ENCODE peak calls at places on chromosomes 13 and 19, in nine cellular contexts. O is cardiac fibroblast, Z is upper lobe of left lung, B is AG10803, N is upper lobe of right lung, C is heart right ventricle, J is PC-3, M is body of pancreas, K is SK-N-SH. W is an unnamed sample.

GRCh38 chr19:13100031-13100588 is 2.5 kb downstream of the LYL1 start:
- DNase-seq in O (no peak), Z (peak; percentile 31), B (peak; percentile 60), N (no peak), C (no peak), J (no peak), M (no peak), K (no peak), W (no peak)

GRCh38 chr19:1252221-1252817 is 3.9 kb downstream of the MIDN start:
- DNase-seq in O (peak; percentile 99), Z (peak; percentile 93), B (peak; percentile 99), N (peak; percentile 96), C (peak; percentile 91), J (peak; percentile 81), M (peak; percentile 98), K (peak; percentile 55), W (peak; percentile 87)

GRCh38 chr19:49395581-49396407 is 7.7 kb downstream of the KASH5 start:
- DNase-seq in O (no peak), Z (peak; percentile 86), B (no peak), N (peak; percentile 82), C (no peak), J (no peak), M (no peak), K (peak; percentile 9), W (no peak)

GRCh38 chr13:64819081-64819480 is 2411.1 kb downstream of the PCDH9 start:
- DNase-seq in O (peak; percentile 15), Z (no peak), B (no peak), N (no peak), C (no peak), J (no peak), M (no peak), K (no peak), W (no peak)

GRCh38 chr13:21061077-21061945 is at the start of gene LATS2:
- DNase-seq in O (peak; percentile 98), Z (peak; percentile 98), B (peak; percentile 96), N (peak; percentile 98), C (peak; percentile 97), J (peak; percentile 94), M (peak; percentile 95), K (peak; percentile 62), W (peak; percentile 82)

GRCh38 chr19:18589380-18590272 is 1.0 kb downstream of the REX1BD start:
- DNase-seq in O (peak; percentile 66), Z (peak; percentile 65), B (peak; percentile 52), N (peak; percentile 90), C (peak; percentile 71), J (peak; percentile 63), M (peak; percentile 70), K (peak; percentile 85), W (no peak)

GRCh38 chr19:46546194-46546896 is 50.7 kb upstream of the PNMA8B start:
- DNase-seq in O (peak; percentile 69), Z (peak; percentile 84), B (peak; percentile 18), N (peak; percentile 73), C (no peak), J (peak; percentile 28), M (peak; percentile 80), K (peak; percentile 62), W (no peak)

GRCh38 chr13:46668302-46668720 is 115.3 kb downstream of the LRCH1 start:
- DNase-seq in O (peak; percentile 93), Z (peak; percentile 35), B (peak; percentile 91), N (no peak), C (peak; percentile 36), J (peak; percentile 62), M (no peak), K (no peak), W (peak; percentile 76)

GRCh38 chr19:3047307-3048189 is 14.7 kb downstream of the TLE5 start:
- DNase-seq in O (peak; percentile 82), Z (peak; percentile 86), B (peak; percentile 76), N (peak; percentile 82), C (peak; percentile 74), J (peak; percentile 58), M (peak; percentile 88), K (peak; percentile 67), W (peak; percentile 20)

GRCh38 chr13:73054712-73055111 is 4.1 kb upstream of the KLF5 start:
- DNase-seq in O (no peak), Z (no peak), B (no peak), N (no peak), C (no peak), J (no peak), M (no peak), K (no peak), W (no peak)

GRCh38 chr13:59621791-59622190 is 541.9 kb downstream of the DIAPH3 start:
- DNase-seq in O (no peak), Z (no peak), B (no peak), N (no peak), C (no peak), J (no peak), M (no peak), K (no peak), W (no peak)

GRCh38 chr19:944171-944567 is 18.3 kb downstream of the ARID3A start:
- DNase-seq in O (peak; percentile 85), Z (no peak), B (no peak), N (no peak), C (no peak), J (no peak), M (no peak), K (peak; percentile 90), W (no peak)

GRCh38 chr19:55146078-55146647 is 2.8 kb downstream of the TNNT1 start:
- DNase-seq in O (no peak), Z (no peak), B (no peak), N (no peak), C (no peak), J (peak; percentile 81), M (no peak), K (peak; percentile 76), W (no peak)

GRCh38 chr13:24652346-24652745 is 27.9 kb upstream of the ATP12A start:
- DNase-seq in O (no peak), Z (no peak), B (no peak), N (no peak), C (no peak), J (no peak), M (no peak), K (no peak), W (no peak)

GRCh38 chr19:44737238-44738160 is 11.0 kb upstream of the BCL3 start:
- DNase-seq in O (peak; percentile 80), Z (no peak), B (peak; percentile 51), N (no peak), C (no peak), J (no peak), M (peak; percentile 43), K (no peak), W (peak; percentile 83)

GRCh38 chr19:2235396-2236284 is 489 bp downstream of the PLEKHJ1 start:
- DNase-seq in O (no peak), Z (peak; percentile 74), B (no peak), N (peak; percentile 80), C (peak; percentile 54), J (no peak), M (peak; percentile 83), K (peak; percentile 58), W (no peak)

GRCh38 chr19:35715981-35716734 is 1.6 kb upstream of the KMT2B start:
- DNase-seq in O (no peak), Z (peak; percentile 63), B (peak; percentile 36), N (peak; percentile 88), C (peak; percentile 74), J (peak; percentile 33), M (peak; percentile 73), K (peak; percentile 81), W (no peak)
- H3K4me3 ChIP-seq in O (peak overlapping the region; percentile 60), Z (peak overlapping the region; percentile 89), B (peak overlapping the region; percentile 84), N (peak overlapping the region; percentile 94), C (peak overlapping the region; percentile 80), J (peak overlapping the region; percentile 91), M (peak overlapping the region; percentile 7), K (peak overlapping the region; percentile 91), W (peak overlapping the region; percentile 94)

GRCh38 chr13:89515948-89516347 is 1831.5 kb upstream of the MIR17HG start:
- DNase-seq in O (no peak), Z (no peak), B (no peak), N (no peak), C (no peak), J (no peak), M (no peak), K (no peak), W (no peak)

GRCh38 chr13:89514534-89515312 is 1832.8 kb upstream of the MIR17HG start:
- DNase-seq in O (peak; percentile 68), Z (peak; percentile 27), B (no peak), N (no peak), C (no peak), J (peak; percentile 82), M (peak; percentile 15), K (no peak), W (no peak)

GRCh38 chr13:89520468-89520867 is 1827.0 kb upstream of the MIR17HG start:
- DNase-seq in O (no peak), Z (no peak), B (no peak), N (no peak), C (no peak), J (peak; percentile 64), M (peak; percentile 41), K (no peak), W (no peak)

GRCh38 chr13:89518289-89519077 is 1829.0 kb upstream of the MIR17HG start:
- DNase-seq in O (no peak), Z (no peak), B (no peak), N (no peak), C (no peak), J (peak; percentile 6), M (no peak), K (no peak), W (no peak)
- H3K4me3 ChIP-seq in O (no peak overlapping the region), Z (no peak overlapping the region), B (no peak overlapping the region), N (no peak overlapping the region), C (no peak overlapping the region), J (no peak overlapping the region), M (no peak overlapping the region), K (no peak overlapping the region), W (no peak overlapping the region)

DNA sequence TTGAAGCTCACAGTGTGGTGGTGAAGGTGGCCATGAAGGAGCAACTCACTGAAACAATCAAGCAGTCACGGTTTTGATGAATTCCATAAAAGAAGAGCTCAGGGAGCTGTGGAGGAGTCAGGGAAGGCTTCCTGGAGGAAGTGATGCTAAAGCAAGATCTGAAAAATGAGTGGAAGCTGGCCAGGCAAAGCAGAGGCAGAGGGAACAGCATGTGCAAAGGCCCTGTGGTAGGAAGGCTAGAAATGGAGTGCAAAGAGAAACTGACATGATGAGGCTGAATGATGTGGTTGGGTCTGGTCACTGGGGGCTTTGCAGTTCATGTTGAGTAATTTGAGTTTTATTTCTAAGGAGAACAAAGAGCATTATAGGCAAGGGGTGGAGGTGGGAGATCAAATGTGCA is 6.9 kb downstream of the ADGRE1 start:
- DNase-seq in O (no peak), Z (no peak), B (no peak), N (no peak), C (no peak), J (no peak), M (no peak), K (no peak), W (no peak)
- H3K4me3 ChIP-seq in O (no peak overlapping the region), Z (no peak overlapping the region), B (no peak overlapping the region), N (no peak overlapping the region), C (no peak overlapping the region), J (no peak overlapping the region), M (no peak overlapping the region), K (no peak overlapping the region), W (no peak overlapping the region)

DNA sequence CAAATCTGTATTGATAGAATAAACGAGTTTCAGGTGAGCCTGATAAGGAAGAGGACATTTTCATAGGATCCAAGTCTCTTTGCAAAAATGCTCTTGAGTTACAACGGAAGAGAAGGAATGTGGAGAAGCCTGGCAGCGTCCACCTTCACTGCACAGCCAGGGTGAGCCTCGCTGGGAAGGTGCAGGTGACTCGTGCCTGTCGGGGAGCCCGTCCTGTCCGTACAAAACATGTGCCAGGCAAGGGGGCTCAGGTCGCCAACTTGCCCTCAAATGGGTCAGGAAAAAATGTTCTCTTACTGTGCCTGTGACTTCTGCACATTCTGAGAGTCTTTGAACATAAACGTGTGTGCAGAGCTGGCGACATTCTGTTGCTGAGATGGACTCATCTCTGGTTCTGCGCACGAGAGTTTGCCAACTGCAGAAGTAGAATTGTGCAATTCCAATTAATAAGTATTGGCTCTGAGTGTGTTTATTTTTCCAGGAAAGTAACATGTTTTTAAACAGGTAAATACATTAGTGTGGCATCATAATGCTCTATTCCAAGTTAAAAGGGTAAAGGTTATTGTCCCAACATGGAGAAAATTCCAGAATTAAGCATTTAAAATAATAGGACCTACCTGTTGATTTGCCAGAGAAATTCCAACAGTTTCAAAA is 28.6 kb downstream of the NAXD start:
- DNase-seq in O (no peak), Z (no peak), B (no peak), N (no peak), C (no peak), J (no peak), M (no peak), K (no peak), W (no peak)
- H3K4me3 ChIP-seq in O (no peak overlapping the region), Z (no peak overlapping the region), B (no peak overlapping the region), N (no peak overlapping the region), C (no peak overlapping the region), J (no peak overlapping the region), M (no peak overlapping the region), K (no peak overlapping the region), W (no peak overlapping the region)